ENCODE peak calls at places on chromosomes 2 and 18, in nine cellular contexts. One of them, this sample, is unnamed.

GRCh38 chr2:235990344-235990743 is 177.8 kb downstream of the GBX2 start:
- DNase-seq in activated CD8-positive, alpha-beta memory T cell treated with anti-CD3 and anti-CD28 coated beads, Interleukin-2, amount 50 U/mL, for 48 hours: peak
- DNase-seq in iris pigment epithelial cell: no peak
- DNase-seq in D341Med: no peak
- DNase-seq in NCI-H2081: no peak
- DNase-seq in CD4-positive, CD25-positive, alpha-beta regulatory T cell: no peak
- DNase-seq in GM13976: no peak
- DNase-seq in SHP77: no peak
- DNase-seq in sigmoid colon: no peak
- DNase-seq in this sample: no peak

GRCh38 chr2:189524746-189525145 is 55.8 kb downstream of the SLC40A1 start:
- DNase-seq in activated CD8-positive, alpha-beta memory T cell treated with anti-CD3 and anti-CD28 coated beads, Interleukin-2, amount 50 U/mL, for 48 hours: no peak
- DNase-seq in CD4-positive, CD25-positive, alpha-beta regulatory T cell: no peak
- DNase-seq in NCI-H2081: no peak
- DNase-seq in iris pigment epithelial cell: no peak
- DNase-seq in GM13976: no peak
- DNase-seq in D341Med: no peak
- DNase-seq in sigmoid colon: no peak
- DNase-seq in SHP77: no peak
- DNase-seq in this sample: no peak

GRCh38 chr2:32427672-32428622 is 71.1 kb downstream of the BIRC6 start:
- DNase-seq in sigmoid colon: no peak
- DNase-seq in D341Med: no peak
- DNase-seq in CD4-positive, CD25-positive, alpha-beta regulatory T cell: no peak
- DNase-seq in SHP77: peak
- DNase-seq in activated CD8-positive, alpha-beta memory T cell treated with anti-CD3 and anti-CD28 coated beads, Interleukin-2, amount 50 U/mL, for 48 hours: no peak
- DNase-seq in GM13976: no peak
- DNase-seq in NCI-H2081: peak
- DNase-seq in iris pigment epithelial cell: peak
- DNase-seq in this sample: no peak

GRCh38 chr2:143686585-143687164 is 557.5 kb downstream of the ARHGAP15 start:
- DNase-seq in SHP77: peak
- DNase-seq in iris pigment epithelial cell: peak
- DNase-seq in sigmoid colon: no peak
- DNase-seq in D341Med: peak
- DNase-seq in NCI-H2081: peak
- DNase-seq in CD4-positive, CD25-positive, alpha-beta regulatory T cell: no peak
- DNase-seq in GM13976: peak
- DNase-seq in activated CD8-positive, alpha-beta memory T cell treated with anti-CD3 and anti-CD28 coated beads, Interleukin-2, amount 50 U/mL, for 48 hours: no peak
- DNase-seq in this sample: no peak

GRCh38 chr2:44649426-44649825 is 287.7 kb downstream of the CAMKMT start:
- DNase-seq in CD4-positive, CD25-positive, alpha-beta regulatory T cell: no peak
- DNase-seq in iris pigment epithelial cell: peak
- DNase-seq in sigmoid colon: no peak
- DNase-seq in D341Med: no peak
- DNase-seq in GM13976: no peak
- DNase-seq in SHP77: no peak
- DNase-seq in activated CD8-positive, alpha-beta memory T cell treated with anti-CD3 and anti-CD28 coated beads, Interleukin-2, amount 50 U/mL, for 48 hours: no peak
- DNase-seq in NCI-H2081: no peak
- DNase-seq in this sample: no peak

GRCh38 chr18:3148930-3149535 is 70.7 kb downstream of the MYOM1 start:
- DNase-seq in SHP77: no peak
- DNase-seq in NCI-H2081: no peak
- DNase-seq in CD4-positive, CD25-positive, alpha-beta regulatory T cell: no peak
- DNase-seq in D341Med: peak
- DNase-seq in iris pigment epithelial cell: peak
- DNase-seq in GM13976: no peak
- DNase-seq in activated CD8-positive, alpha-beta memory T cell treated with anti-CD3 and anti-CD28 coated beads, Interleukin-2, amount 50 U/mL, for 48 hours: no peak
- DNase-seq in sigmoid colon: no peak
- DNase-seq in this sample: no peak

GRCh38 chr2:136765736-136766323 is 485 bp downstream of the THSD7B start:
- DNase-seq in GM13976: peak
- DNase-seq in activated CD8-positive, alpha-beta memory T cell treated with anti-CD3 and anti-CD28 coated beads, Interleukin-2, amount 50 U/mL, for 48 hours: peak
- DNase-seq in sigmoid colon: no peak
- DNase-seq in CD4-positive, CD25-positive, alpha-beta regulatory T cell: no peak
- DNase-seq in D341Med: no peak
- DNase-seq in iris pigment epithelial cell: no peak
- DNase-seq in SHP77: no peak
- DNase-seq in NCI-H2081: no peak
- DNase-seq in this sample: peak

GRCh38 chr2:71276311-71277158 is 49.6 kb upstream of the PAIP2B start:
- DNase-seq in activated CD8-positive, alpha-beta memory T cell treated with anti-CD3 and anti-CD28 coated beads, Interleukin-2, amount 50 U/mL, for 48 hours: peak
- DNase-seq in GM13976: peak
- DNase-seq in CD4-positive, CD25-positive, alpha-beta regulatory T cell: peak
- DNase-seq in SHP77: no peak
- DNase-seq in NCI-H2081: peak
- DNase-seq in iris pigment epithelial cell: peak
- DNase-seq in sigmoid colon: peak
- DNase-seq in D341Med: peak
- DNase-seq in this sample: peak

GRCh38 chr2:162579986-162580385 is 236.1 kb downstream of the GCA start:
- DNase-seq in GM13976: no peak
- DNase-seq in sigmoid colon: no peak
- DNase-seq in activated CD8-positive, alpha-beta memory T cell treated with anti-CD3 and anti-CD28 coated beads, Interleukin-2, amount 50 U/mL, for 48 hours: no peak
- DNase-seq in iris pigment epithelial cell: peak
- DNase-seq in D341Med: no peak
- DNase-seq in CD4-positive, CD25-positive, alpha-beta regulatory T cell: no peak
- DNase-seq in NCI-H2081: no peak
- DNase-seq in SHP77: no peak
- DNase-seq in this sample: no peak